ENCODE peak calls at places on chromosomes 3 and 15, in five cellular contexts. U is stimulated activated CD4-positive, alpha-beta T cell treated with anti-CD3 and anti-CD28 coated beads, Interleukin-15, amount 100 ng/mL, for 24 hours; K is T-helper 17 cell; X is SK-MEL-5; N is CD14-positive monocyte. Y is an unnamed sample.

GRCh38 chr15:92780816-92781215 is 119.3 kb upstream of the CHD2 start:
- DNase-seq in U (no peak), K (no peak), X (no peak), N (no peak), Y (no peak)

GRCh38 chr3:88141458-88142083 is 8.2 kb upstream of the C3orf38 start:
- DNase-seq in U (no peak), K (no peak), X (no peak), N (no peak), Y (no peak)

GRCh38 chr15:40398413-40398873 is 7.2 kb upstream of the IVD start:
- DNase-seq in U (peak), K (no peak), X (no peak), N (peak), Y (no peak)

GRCh38 chr3:26652157-26652556 is 29.6 kb downstream of the LRRC3B start:
- DNase-seq in U (no peak), K (no peak), X (no peak), N (no peak), Y (no peak)

GRCh38 chr15:75904241-75904631 is 558 bp downstream of the FBXO22 start:
- DNase-seq in U (peak), K (peak), X (peak), N (peak), Y (no peak)

GRCh38 chr3:4394567-4394966 is 72.5 kb downstream of the SUMF1 start:
- DNase-seq in U (no peak), K (no peak), X (no peak), N (no peak), Y (no peak)

GRCh38 chr3:122307288-122307687 is 17.8 kb upstream of the CSTA start:
- DNase-seq in U (no peak), K (no peak), X (no peak), N (no peak), Y (no peak)

GRCh38 chr3:108953700-108954099 is at the start of gene GUCA1C:
- DNase-seq in U (no peak), K (no peak), X (no peak), N (no peak), Y (no peak)

GRCh38 chr3:47910777-47911440 is 105.3 kb downstream of the MAP4 start:
- DNase-seq in U (no peak), K (no peak), X (no peak), N (no peak), Y (no peak)

GRCh38 chr15:37133619-37134018 is 33.3 kb upstream of the MEIS2 start:
- DNase-seq in U (no peak), K (no peak), X (peak), N (no peak), Y (no peak)

GRCh38 chr3:134544306-134544705 is 58.4 kb downstream of the CEP63 start:
- DNase-seq in U (no peak), K (no peak), X (no peak), N (no peak), Y (no peak)

GRCh38 chr3:89221913-89222312 is 114.5 kb downstream of the EPHA3 start:
- DNase-seq in U (no peak), K (no peak), X (no peak), N (no peak), Y (no peak)

GRCh38 chr3:111572061-111572460 is 23.1 kb downstream of the ZBED2 start:
- DNase-seq in U (peak), K (no peak), X (no peak), N (no peak), Y (no peak)

Y was measured in omental fat pad.